ENCODE peak calls at places on chromosomes 7 and 10, in seven cellular contexts. T is upper lobe of right lung, U is left lung, N is AG09309, J is WTC11, W is mesothelial cell of epicardium, V is AG04449. X is an unnamed sample.

GRCh38 chr7:105643384-105643783 is 62.1 kb upstream of the EFCAB10 start:
- DNase-seq in T (no peak), U (no peak), N (no peak), J (peak; percentile 82), W (no peak), V (no peak), X (peak; percentile 82)

GRCh38 chr10:11898372-11899066 is 75.4 kb downstream of the PROSER2 start:
- DNase-seq in T (peak; percentile 90), U (peak; percentile 81), N (no peak), J (no peak), W (peak; percentile 62), V (no peak), X (no peak)

GRCh38 chr7:4069268-4070095 is 612.6 kb upstream of the FOXK1 start:
- DNase-seq in T (no peak), U (no peak), N (no peak), J (no peak), W (no peak), V (no peak), X (no peak)

GRCh38 chr10:14757394-14757793 is 17.3 kb downstream of the FAM107B start:
- DNase-seq in T (no peak), U (no peak), N (no peak), J (no peak), W (no peak), V (no peak), X (no peak)

GRCh38 chr10:63256047-63256773 is 123.1 kb downstream of the NRBF2 start:
- DNase-seq in T (no peak), U (no peak), N (no peak), J (no peak), W (no peak), V (no peak), X (no peak)

GRCh38 chr10:33331020-33331557 is 3.4 kb downstream of the NRP1 start:
- DNase-seq in T (no peak), U (no peak), N (no peak), J (no peak), W (no peak), V (no peak), X (no peak)

GRCh38 chr10:126256864-126257263 is 131.4 kb downstream of the ADAM12 start:
- DNase-seq in T (no peak), U (no peak), N (no peak), J (peak; percentile 47), W (no peak), V (no peak), X (no peak)

GRCh38 chr7:139613971-139614411 is 90.5 kb downstream of the CLEC2L start:
- DNase-seq in T (no peak), U (no peak), N (no peak), J (peak; percentile 45), W (no peak), V (no peak), X (no peak)

GRCh38 chr10:131820626-131821025 is 80.2 kb upstream of the PPP2R2D start:
- DNase-seq in T (peak; percentile 8), U (peak; percentile 13), N (no peak), J (no peak), W (no peak), V (no peak), X (no peak)

GRCh38 chr10:7956508-7956907 is 98.0 kb upstream of the GATA3 start:
- DNase-seq in T (no peak), U (no peak), N (peak; percentile 57), J (no peak), W (no peak), V (peak; percentile 44), X (no peak)

GRCh38 chr7:92641921-92642511 is 51.8 kb upstream of the FAM133B start:
- DNase-seq in T (no peak), U (no peak), N (no peak), J (no peak), W (no peak), V (peak; percentile 38), X (no peak)

GRCh38 chr10:67549390-67549789 is 146.6 kb downstream of the CTNNA3 start:
- DNase-seq in T (no peak), U (no peak), N (no peak), J (no peak), W (no peak), V (peak; percentile 31), X (no peak)

GRCh38 chr7:103944230-103944900 is 45.1 kb downstream of the RELN start:
- DNase-seq in T (no peak), U (no peak), N (no peak), J (no peak), W (no peak), V (no peak), X (no peak)

GRCh38 chr10:3902054-3902808 is 117.2 kb upstream of the KLF6 start:
- DNase-seq in T (no peak), U (no peak), N (no peak), J (no peak), W (no peak), V (no peak), X (no peak)

GRCh38 chr10:97479939-97480338 is 18.3 kb downstream of the MMS19 start:
- DNase-seq in T (no peak), U (no peak), N (no peak), J (peak; percentile 87), W (no peak), V (no peak), X (peak; percentile 24)

GRCh38 chr7:129969881-129970446 is 17.2 kb upstream of the UBE2H start:
- DNase-seq in T (no peak), U (no peak), N (no peak), J (no peak), W (no peak), V (no peak), X (no peak)

GRCh38 chr7:8141070-8141469 is 120.9 kb downstream of the ICA1 start:
- DNase-seq in T (no peak), U (no peak), N (no peak), J (no peak), W (no peak), V (no peak), X (no peak)

GRCh38 chr10:5698062-5698461 is 13.4 kb downstream of the TASOR2 start:
- DNase-seq in T (no peak), U (no peak), N (no peak), J (no peak), W (no peak), V (no peak), X (no peak)

GRCh38 chr10:79226391-79227245 is 120.7 kb upstream of the PPIF start:
- DNase-seq in T (no peak), U (no peak), N (no peak), J (no peak), W (no peak), V (no peak), X (no peak)

DNA sequence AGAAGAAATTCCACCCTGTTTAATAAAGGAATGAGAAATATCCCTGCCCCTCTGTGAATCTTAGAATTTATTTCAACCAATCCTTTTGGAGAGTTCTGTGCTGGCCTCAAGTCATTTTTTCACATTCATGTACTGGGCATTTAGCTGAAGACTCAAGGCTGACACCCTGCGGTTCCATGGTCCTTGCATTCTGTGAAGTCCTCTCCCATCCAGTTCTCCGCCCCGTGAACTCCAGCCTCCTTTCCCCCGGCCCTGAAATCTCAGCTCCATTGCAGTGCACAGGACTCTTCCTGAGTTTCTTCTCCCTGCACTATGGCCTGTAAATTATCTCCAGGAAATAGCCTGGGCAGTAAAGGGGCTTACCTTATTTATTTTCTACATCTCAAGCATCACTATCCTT is 183.0 kb upstream of the KCND2 start:
- DNase-seq in T (no peak), U (no peak), N (no peak), J (peak; percentile 12), W (no peak), V (no peak), X (no peak)
- TF ChIP-seq CTCF in T (no peak), U (no peak), N (no peak), J (no peak), W (no peak), V (peak; percentile 7), X (no peak)

DNA sequence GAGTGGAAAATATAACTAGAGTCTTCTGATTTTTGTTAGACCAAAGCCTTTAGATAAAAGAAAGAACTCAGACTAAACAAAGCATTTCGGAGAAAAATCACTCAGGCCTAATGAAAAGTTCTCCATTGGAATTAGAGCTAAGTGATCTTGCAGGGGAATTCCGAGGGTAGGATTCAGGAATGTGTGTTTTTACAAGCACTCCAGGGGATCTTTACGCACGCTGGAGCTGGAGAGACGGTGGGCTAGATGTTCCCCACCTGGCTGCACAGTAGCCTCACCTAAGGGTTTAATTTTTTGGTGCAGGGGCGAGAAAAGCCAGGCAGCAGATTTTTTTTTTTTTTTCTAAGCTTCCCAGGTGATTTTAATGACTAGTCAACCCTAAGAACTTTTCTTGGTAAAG is 7.9 kb upstream of the PAPSS2 start:
- DNase-seq in T (no peak), U (no peak), N (no peak), J (peak; percentile 35), W (no peak), V (no peak), X (no peak)
- TF ChIP-seq CTCF in T (no peak), U (no peak), N (no peak), J (no peak), W (no peak), V (no peak), X (no peak)

DNA sequence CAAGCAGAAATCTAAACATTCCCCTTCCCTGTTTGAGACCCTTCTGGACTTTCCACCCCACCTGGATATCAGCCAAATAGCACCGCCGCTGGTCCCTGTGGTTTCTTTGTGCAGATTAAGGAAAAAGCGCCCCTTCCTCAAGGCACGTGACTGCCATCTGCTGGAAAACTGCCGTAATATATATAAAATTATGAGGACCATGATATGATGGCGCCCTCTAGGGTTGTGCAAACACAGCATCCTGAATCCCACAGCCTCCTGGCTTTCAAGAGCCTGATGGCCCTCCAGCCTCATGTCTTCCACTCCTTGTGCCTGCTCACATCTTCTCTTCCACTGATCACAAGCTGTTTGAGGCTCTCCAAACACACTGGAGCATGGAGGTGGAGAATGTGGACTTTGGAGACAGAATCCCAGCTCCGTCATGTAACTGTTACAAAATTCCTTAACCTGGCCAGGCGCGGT is 121.3 kb downstream of the MYL10 start:
- DNase-seq in T (no peak), U (no peak), N (no peak), J (peak; percentile 74), W (peak; percentile 78), V (no peak), X (peak; percentile 64)
- TF ChIP-seq CTCF in T (peak; percentile 40), U (no peak), N (peak; percentile 63), J (peak; percentile 81), W (peak; percentile 86), V (peak; percentile 55), X (peak; percentile 76)

GRCh38 chr10:104641150-104642000 is at the start of gene SORCS3:
- DNase-seq in T (no peak), U (peak; percentile 68), N (no peak), J (peak; percentile 56), W (no peak), V (no peak), X (peak; percentile 55)

GRCh38 chr10:104642001-104642270 is 846 bp downstream of the SORCS3 start:
- DNase-seq in T (no peak), U (no peak), N (no peak), J (peak; percentile 17), W (no peak), V (no peak), X (no peak)

GRCh38 chr10:104640339-104641149 is 546 bp upstream of the SORCS3 start:
- DNase-seq in T (no peak), U (peak; percentile 69), N (no peak), J (peak; percentile 26), W (no peak), V (no peak), X (peak; percentile 48)

GRCh38 chr10:104639595-104640338 is 1.3 kb upstream of the SORCS3 start:
- DNase-seq in T (no peak), U (no peak), N (no peak), J (peak; percentile 26), W (no peak), V (no peak), X (peak; percentile 27)

GRCh38 chr10:104638861-104639594 is 2.1 kb upstream of the SORCS3 start:
- DNase-seq in T (no peak), U (peak; percentile 63), N (no peak), J (peak; percentile 81), W (peak; percentile 60), V (no peak), X (peak; percentile 79)
- TF ChIP-seq CTCF in T (peak; percentile 21), U (peak; percentile 19), N (peak; percentile 42), J (peak; percentile 79), W (peak; percentile 83), V (peak; percentile 47), X (peak; percentile 90)

GRCh38 chr10:110241407-110241806 is 34.0 kb downstream of the MXI1 start:
- DNase-seq in T (no peak), U (no peak), N (no peak), J (no peak), W (no peak), V (no peak), X (no peak)
- TF ChIP-seq CTCF in T (no peak), U (no peak), N (no peak), J (no peak), W (no peak), V (no peak), X (no peak)

X was measured in glutamatergic neuron.